ENCODE peak calls at places on chromosomes 13 and 19, in seven cellular contexts. D is body of pancreas, G is epithelial cell of esophagus, E is cardiac fibroblast, U is OCI-LY7, K is astrocyte of the spinal cord, M is MM.1S. A is an unnamed sample.
A peak's percentile ranks its signal among the peaks of the same experiment; 100 is the strongest.

GRCh38 chr19:46980756-46981155 is 38.9 kb upstream of the NPAS1 start:
- DNase-seq in G (no peak), M (no peak), K (no peak), E (no peak), U (no peak), D (no peak), A (no peak)

GRCh38 chr13:48244159-48244558 is 11.2 kb downstream of the ITM2B start:
- DNase-seq in G (no peak), D (no peak), K (no peak), E (no peak), M (no peak), U (no peak), A (no peak)

GRCh38 chr13:66996503-66996902 is 233.6 kb downstream of the PCDH9 start:
- DNase-seq in E (peak; percentile 31), D (no peak), K (no peak), M (no peak), U (no peak), G (no peak), A (no peak)

GRCh38 chr19:33302974-33303790 is 848 bp upstream of the CEBPA start:
- DNase-seq in M (no peak), D (peak; percentile 73), U (peak; percentile 45), G (peak; percentile 68), E (peak; percentile 55), K (peak; percentile 34), A (no peak)

GRCh38 chr13:51252954-51253531 is 30.8 kb downstream of the FAM124A start:
- DNase-seq in G (no peak), U (peak; percentile 36), K (no peak), D (no peak), M (peak; percentile 16), E (no peak), A (no peak)

GRCh38 chr13:72194531-72194930 is 327.5 kb upstream of the DACH1 start:
- DNase-seq in E (peak; percentile 11), K (no peak), G (peak; percentile 44), M (no peak), D (peak; percentile 39), U (no peak), A (no peak)

GRCh38 chr19:17389957-17390664 is 3.9 kb downstream of the CCDC194 start:
- DNase-seq in M (no peak), U (no peak), D (no peak), E (no peak), K (no peak), G (no peak), A (no peak)

GRCh38 chr19:16041571-16042386 is 34.5 kb upstream of the TPM4 start:
- DNase-seq in E (peak; percentile 77), U (peak; percentile 68), D (peak; percentile 81), K (peak; percentile 62), M (peak; percentile 68), G (peak; percentile 62), A (peak; percentile 13)

GRCh38 chr13:42740753-42741152 is 40.6 kb upstream of the FAM216B start:
- DNase-seq in M (no peak), D (peak; percentile 67), E (peak; percentile 52), U (no peak), G (peak; percentile 67), K (no peak), A (no peak)

GRCh38 chr19:8571006-8571411 is 6.2 kb downstream of the MYO1F start:
- DNase-seq in D (no peak), E (peak; percentile 72), M (peak; percentile 53), K (peak; percentile 48), U (no peak), G (no peak), A (no peak)

GRCh38 chr13:23631676-23632622 is 61.7 kb downstream of the TNFRSF19 start:
- DNase-seq in U (no peak), E (no peak), M (no peak), K (no peak), D (no peak), G (no peak), A (no peak)

GRCh38 chr19:13906525-13906904 is 514 bp downstream of the CC2D1A start:
- DNase-seq in E (peak; percentile 9), D (peak; percentile 63), G (peak; percentile 48), K (no peak), U (peak; percentile 41), M (peak; percentile 33), A (no peak)

GRCh38 chr13:61275740-61276139 is 139.9 kb downstream of the PCDH20 start:
- DNase-seq in E (no peak), M (no peak), D (no peak), K (no peak), G (no peak), U (no peak), A (no peak)

GRCh38 chr19:19866599-19867248 is 1.0 kb downstream of the ZNF253 start:
- DNase-seq in G (peak; percentile 2), K (no peak), U (peak; percentile 84), E (peak; percentile 23), D (no peak), M (peak; percentile 12), A (no peak)

GRCh38 chr13:99796175-99796819 is 175.3 kb downstream of the ZIC5 start:
- DNase-seq in M (peak; percentile 30), G (peak; percentile 63), K (peak; percentile 52), E (peak; percentile 41), U (peak; percentile 14), D (no peak), A (no peak)

GRCh38 chr19:35977446-35978222 is 17.4 kb upstream of the SDHAF1 start:
- DNase-seq in E (no peak), K (no peak), D (no peak), U (peak; percentile 73), M (no peak), G (no peak), A (no peak)

GRCh38 chr19:49793561-49793840 is 19.6 kb downstream of the FUZ start:
- DNase-seq in G (peak; percentile 47), U (no peak), E (no peak), M (no peak), K (no peak), D (no peak), A (no peak)

GRCh38 chr13:51524312-51524711 is 60.0 kb upstream of the WDFY2 start:
- DNase-seq in G (peak; percentile 30), M (no peak), E (peak; percentile 55), K (no peak), D (no peak), U (no peak), A (no peak)

GRCh38 chr19:18433039-18433691 is 4.8 kb downstream of the ISYNA1 start:
- DNase-seq in K (no peak), D (no peak), E (no peak), U (peak; percentile 38), M (no peak), G (no peak), A (no peak)
- H3K4me3 ChIP-seq in K (peak overlapping the region; percentile 31), D (no peak overlapping the region), E (peak overlapping the region; percentile 21), U (no peak overlapping the region), M (no peak overlapping the region), G (peak overlapping the region; percentile 13), A (peak overlapping the region; percentile 39)

GRCh38 chr19:2478756-2479555 is 3.0 kb downstream of the GADD45B start:
- DNase-seq in M (peak; percentile 85), E (peak; percentile 87), U (peak; percentile 71), D (peak; percentile 87), K (peak; percentile 84), G (peak; percentile 88), A (no peak)

GRCh38 chr19:2477732-2478191 is 1.8 kb downstream of the GADD45B start:
- DNase-seq in E (peak; percentile 59), M (peak; percentile 56), K (peak; percentile 64), D (no peak), G (peak; percentile 40), U (peak; percentile 69), A (no peak)

GRCh38 chr19:2478324-2478755 is 2.4 kb downstream of the GADD45B start:
- DNase-seq in G (peak; percentile 91), E (peak; percentile 72), K (peak; percentile 71), M (peak; percentile 66), D (peak; percentile 89), U (peak; percentile 77), A (no peak)

GRCh38 chr19:2481466-2481865 is 5.5 kb downstream of the GADD45B start:
- DNase-seq in G (no peak), M (no peak), K (no peak), D (no peak), E (no peak), U (no peak), A (no peak)

GRCh38 chr19:2479556-2480194 is 3.7 kb downstream of the GADD45B start:
- DNase-seq in D (no peak), M (peak; percentile 53), G (no peak), U (peak; percentile 61), K (no peak), E (peak; percentile 72), A (no peak)
- TF ChIP-seq CTCF in D (no peak), M (peak; percentile 56), G (peak; percentile 54), U (peak; percentile 79), K (peak; percentile 43), E (no peak), A (peak; percentile 21)

GRCh38 chr13:95403349-95404140 is 102.3 kb upstream of the ABCC4 start:
- DNase-seq in U (no peak), K (peak; percentile 2), M (no peak), G (no peak), E (no peak), D (no peak), A (no peak)
- H3K4me3 ChIP-seq in U (no peak overlapping the region), K (peak overlapping the region; percentile 46), M (peak overlapping the region; percentile 42), G (peak overlapping the region; percentile 42), E (peak overlapping the region; percentile 43), D (no peak overlapping the region), A (peak overlapping the region; percentile 43)

GRCh38 chr19:40174087-40174486 is 17.1 kb upstream of the MAP3K10 start:
- DNase-seq in E (no peak), U (no peak), G (peak; percentile 89), D (no peak), K (no peak), M (no peak), A (no peak)
- TF ChIP-seq CTCF in E (no peak), U (no peak), G (no peak), D (no peak), K (no peak), M (no peak), A (no peak)

A was measured in AG09309.